ENCODE peak calls at places on chromosomes 13 and 19, in five cellular contexts. K, M, I, B and U are unnamed samples.

GRCh38 chr19:2653717-2654584 is 48.5 kb downstream of the GNG7 start:
- DNase-seq in I (no peak), B (no peak), M (no peak), K (peak), U (no peak)

GRCh38 chr13:105336706-105337582 is 1198.5 kb downstream of the EFNB2 start:
- DNase-seq in B (no peak), M (no peak), I (no peak), K (no peak), U (no peak)

GRCh38 chr13:100673831-100674362 is 698 bp downstream of the TMTC4 start:
- DNase-seq in M (peak), B (peak), K (peak), I (peak), U (peak)

GRCh38 chr19:12880551-12881171 is 588 bp downstream of the DNASE2 start:
- DNase-seq in M (no peak), B (no peak), K (peak), I (peak), U (no peak)

GRCh38 chr13:51534075-51534817 is 50.0 kb upstream of the WDFY2 start:
- DNase-seq in K (no peak), I (peak), M (no peak), B (peak), U (no peak)

GRCh38 chr13:112807653-112808376 is 118.0 kb downstream of the ATP11A start:
- DNase-seq in M (no peak), B (no peak), K (peak), I (no peak), U (peak)

GRCh38 chr13:33015275-33015674 is 948 bp upstream of the KL start:
- DNase-seq in I (no peak), B (no peak), K (no peak), M (no peak), U (no peak)

GRCh38 chr13:77554079-77554478 is 18.6 kb downstream of the SCEL start:
- DNase-seq in M (no peak), I (no peak), B (no peak), K (no peak), U (no peak)

GRCh38 chr13:36074659-36075058 is 56.5 kb downstream of the DCLK1 start:
- DNase-seq in M (no peak), B (no peak), K (no peak), I (no peak), U (no peak)

GRCh38 chr13:87129602-87130300 is 541.4 kb upstream of the SLITRK5 start:
- DNase-seq in I (no peak), K (no peak), M (no peak), B (no peak), U (no peak)

GRCh38 chr19:32626969-32627368 is 46.0 kb downstream of the PDCD5 start:
- DNase-seq in M (no peak), K (no peak), B (no peak), I (no peak), U (no peak)

GRCh38 chr13:39855236-39855635 is 199.8 kb downstream of the COG6 start:
- DNase-seq in K (no peak), I (no peak), B (no peak), M (no peak), U (no peak)

GRCh38 chr13:72689181-72689696 is 38.2 kb downstream of the MZT1 start:
- DNase-seq in K (no peak), I (no peak), B (no peak), M (no peak), U (no peak)

GRCh38 chr19:54203151-54203611 is 2.5 kb downstream of the RPS9 start:
- DNase-seq in I (peak), M (no peak), K (no peak), B (no peak), U (no peak)
- TF ChIP-seq POLR2A in I (no peak), M (peak), K (no peak), B (no peak), U (no peak)

GRCh38 chr13:44051923-44052322 is 172.2 kb downstream of the LACC1 start:
- DNase-seq in I (no peak), B (no peak), K (no peak), M (no peak), U (no peak)

GRCh38 chr13:44051405-44051804 is 171.7 kb downstream of the LACC1 start:
- DNase-seq in M (no peak), K (no peak), I (no peak), B (no peak), U (no peak)

GRCh38 chr13:44049546-44049945 is 169.8 kb downstream of the LACC1 start:
- DNase-seq in K (no peak), I (no peak), B (no peak), M (no peak), U (no peak)

GRCh38 chr13:44048326-44048725 is 168.6 kb downstream of the LACC1 start:
- DNase-seq in M (no peak), B (no peak), K (no peak), I (no peak), U (no peak)

DNA sequence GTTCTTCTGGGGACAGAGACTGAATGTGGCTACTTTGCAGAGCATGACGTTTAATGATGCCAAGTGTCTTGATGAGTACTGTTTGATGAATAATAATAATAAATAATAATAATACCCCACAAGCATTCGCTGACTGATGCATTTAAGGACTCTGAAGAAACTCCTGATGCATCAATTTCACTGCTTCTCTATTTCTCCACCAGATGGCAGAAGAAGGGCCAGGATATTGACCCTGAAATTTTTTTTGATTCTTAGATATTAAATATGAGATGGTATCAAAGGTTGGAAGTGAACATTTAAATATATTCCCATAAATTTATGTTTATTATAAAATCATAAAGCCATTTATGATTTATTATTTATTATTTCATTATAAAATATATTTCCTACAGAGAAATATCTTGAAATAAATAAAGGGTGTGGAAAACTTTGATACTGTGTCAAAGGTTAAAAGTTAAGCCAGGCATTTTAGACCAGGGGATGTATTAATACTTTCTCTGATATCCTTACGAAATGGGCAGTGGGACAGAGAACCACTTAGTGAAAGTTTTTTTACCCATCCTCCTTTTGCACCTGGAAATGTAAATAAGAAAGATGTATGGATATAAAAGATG is 170.9 kb downstream of the LACC1 start:
- DNase-seq in K (no peak), I (no peak), M (peak), B (no peak), U (no peak)
- TF ChIP-seq CTCF in K (peak), I (peak), M (no peak), B (peak), U (no peak)

GRCh38 chr19:15937771-15938170 is 3.4 kb upstream of the CYP4F11 start:
- DNase-seq in M (no peak), B (no peak), K (no peak), I (no peak), U (no peak)

GRCh38 chr19:15936950-15937349 is 2.6 kb upstream of the CYP4F11 start:
- DNase-seq in B (no peak), M (no peak), I (no peak), K (no peak), U (no peak)

GRCh38 chr19:15935167-15935702 is 906 bp upstream of the CYP4F11 start:
- DNase-seq in B (peak), K (no peak), I (no peak), M (no peak), U (no peak)

GRCh38 chr19:15936173-15936572 is 1.8 kb upstream of the CYP4F11 start:
- DNase-seq in M (no peak), B (no peak), I (no peak), K (no peak), U (no peak)

GRCh38 chr19:15934332-15935078 is at the start of gene CYP4F11:
- DNase-seq in I (peak), M (no peak), K (peak), B (peak), U (peak)
- TF ChIP-seq POLR2A in I (no peak), M (no peak), K (no peak), B (peak), U (no peak)

DNA sequence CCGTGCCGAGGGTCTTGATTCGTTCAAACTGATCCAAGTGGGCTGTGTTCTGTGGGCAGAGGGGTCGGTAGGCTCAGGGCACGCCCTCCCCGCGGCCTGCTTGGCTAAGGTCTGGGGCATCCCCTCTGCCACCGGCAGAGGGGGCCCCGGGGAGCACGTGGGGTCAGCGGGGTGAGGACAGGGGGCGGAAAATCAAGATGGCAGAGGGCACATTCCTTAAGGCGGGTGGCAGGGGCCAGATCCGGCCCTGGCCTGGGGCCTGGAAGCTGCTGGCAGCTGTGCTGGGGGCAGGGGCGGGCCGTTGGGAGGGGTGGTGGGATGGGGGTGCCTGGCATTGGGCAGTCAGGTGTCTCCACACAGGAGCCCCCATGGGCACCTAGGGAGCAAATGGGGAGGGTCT is 10.7 kb downstream of the PRKACA start:
- DNase-seq in I (no peak), B (no peak), M (no peak), K (no peak), U (no peak)
- TF ChIP-seq CTCF in I (no peak), B (no peak), M (no peak), K (no peak), U (no peak)

GRCh38 chr13:53028637-53029121 is at the start of gene OLFM4:
- DNase-seq in M (no peak), I (no peak), B (peak), K (peak), U (no peak)
- TF ChIP-seq POLR2A in M (no peak), I (no peak), B (no peak), K (no peak), U (no peak)

GRCh38 chr13:80498433-80498832 is 157.5 kb upstream of the SPRY2 start:
- DNase-seq in K (no peak), I (no peak), B (no peak), M (no peak), U (no peak)

GRCh38 chr13:80497978-80498377 is 157.1 kb upstream of the SPRY2 start:
- DNase-seq in M (no peak), I (no peak), K (no peak), B (no peak), U (no peak)

GRCh38 chr13:80499536-80500280 is 158.8 kb upstream of the SPRY2 start:
- DNase-seq in B (no peak), M (no peak), K (no peak), I (no peak), U (no peak)

GRCh38 chr13:80497439-80497838 is 156.5 kb upstream of the SPRY2 start:
- DNase-seq in M (no peak), B (no peak), K (no peak), I (no peak), U (no peak)

GRCh38 chr13:80497007-80497406 is 156.1 kb upstream of the SPRY2 start:
- DNase-seq in I (no peak), M (no peak), K (no peak), B (no peak), U (no peak)
- TF ChIP-seq CTCF in I (no peak), M (no peak), K (no peak), B (no peak), U (no peak)

GRCh38 chr19:35755160-35755549 is 1.7 kb downstream of the HSPB6 start:
- DNase-seq in K (no peak), M (no peak), I (no peak), B (no peak), U (no peak)

GRCh38 chr19:35757231-35757748 is 461 bp upstream of the HSPB6 start:
- DNase-seq in K (peak), M (peak), I (peak), B (peak), U (peak)

GRCh38 chr19:35757749-35758608 is at the start of gene PROSER3:
- DNase-seq in K (peak), B (peak), I (peak), M (peak), U (peak)

GRCh38 chr19:35755550-35756371 is 1.1 kb downstream of the HSPB6 start:
- DNase-seq in I (peak), K (peak), M (no peak), B (peak), U (peak)

DNA sequence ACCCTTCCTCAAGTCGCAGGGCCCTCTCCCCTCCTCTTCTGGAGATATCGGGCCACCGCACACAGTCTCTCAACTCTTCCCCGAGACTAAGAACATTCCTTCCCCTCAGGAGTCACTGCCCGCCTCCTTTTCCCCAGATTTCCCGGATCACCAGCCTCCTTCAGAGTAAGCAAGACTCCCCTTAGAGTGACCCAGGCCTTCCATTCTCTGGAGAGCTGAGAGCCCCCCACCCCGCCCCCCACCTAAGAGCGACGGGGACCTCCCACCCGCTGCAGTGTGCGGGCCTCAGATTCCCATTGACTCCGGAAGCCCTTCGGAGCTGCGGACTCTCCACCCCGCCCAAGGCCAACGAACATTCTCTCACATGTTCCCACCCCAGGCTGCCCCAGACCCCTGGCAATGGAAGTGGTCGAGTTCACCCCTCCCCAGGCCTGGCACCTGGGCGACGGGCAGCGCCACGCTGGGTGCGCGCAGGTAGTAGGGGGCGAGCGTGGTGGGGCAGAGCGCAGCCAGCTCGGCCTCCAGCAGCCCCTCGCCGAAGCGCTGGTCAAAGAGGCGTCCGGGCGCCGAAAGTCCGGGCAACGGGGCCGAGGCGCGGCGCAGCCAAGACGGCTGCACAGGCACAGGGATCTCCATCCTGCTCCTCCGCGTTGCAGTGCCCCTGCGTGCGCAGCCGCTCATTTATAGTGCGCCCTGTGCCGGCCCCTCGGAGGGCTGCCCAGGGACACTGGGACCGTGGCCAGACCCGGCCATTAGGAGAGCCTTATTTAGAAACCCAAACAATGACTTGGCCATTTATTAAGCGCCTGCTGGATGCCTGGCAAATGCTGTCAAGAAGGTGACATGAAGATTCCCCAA is at the start of gene HSPB6:
- DNase-seq in B (peak), M (no peak), I (peak), K (peak), U (peak)
- TF ChIP-seq POLR2A in B (peak), M (no peak), I (no peak), K (no peak), U (no peak)

GRCh38 chr19:7995756-7996155 is 9.7 kb downstream of the ELAVL1 start:
- DNase-seq in K (no peak), I (no peak), M (no peak), B (no peak), U (no peak)
- TF ChIP-seq CTCF in K (no peak), I (no peak), M (no peak), B (no peak), U (no peak)

DNA sequence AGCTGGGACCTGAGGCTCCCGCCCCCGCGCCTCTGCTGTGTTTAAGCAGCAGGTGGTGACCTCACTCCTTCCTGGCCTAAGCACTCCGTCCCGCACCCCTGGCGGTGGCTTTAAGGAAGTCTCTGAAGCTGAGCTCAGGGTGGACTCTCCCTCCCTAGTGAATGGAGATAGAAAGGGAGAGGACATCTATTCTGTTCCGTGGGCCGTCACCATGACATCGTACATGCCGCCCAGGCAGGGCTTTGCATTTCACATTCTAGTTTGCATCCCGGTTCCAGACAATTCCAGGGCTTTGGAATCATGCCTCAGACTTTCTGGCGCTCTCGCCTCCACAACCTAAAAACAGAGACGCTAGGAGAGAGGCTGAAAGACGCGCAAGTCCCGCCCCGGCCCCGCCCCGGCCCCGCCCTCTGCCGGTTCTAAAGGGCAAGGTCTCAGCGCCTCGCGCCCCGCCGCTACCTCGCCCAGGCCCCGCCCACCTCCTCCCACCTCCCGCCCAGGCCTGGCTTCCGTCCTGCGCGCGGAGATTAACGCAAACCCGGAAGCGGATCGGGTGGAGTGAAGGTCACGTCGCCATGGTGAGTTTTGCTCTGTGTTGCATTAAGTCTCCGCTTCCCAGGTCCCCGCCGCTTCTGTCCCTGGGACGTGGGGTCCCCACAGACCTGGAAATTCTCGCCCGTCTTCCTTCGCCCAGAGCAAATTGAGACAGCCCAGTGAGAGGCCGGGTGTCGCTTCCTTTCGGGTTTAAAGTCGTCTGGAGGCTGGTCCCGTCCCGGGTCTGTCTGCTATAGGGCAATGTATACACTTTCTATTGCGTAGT is at the start of gene ZNF808:
- DNase-seq in K (peak), M (peak), I (peak), B (peak), U (peak)
- TF ChIP-seq POLR2A in K (no peak), M (peak), I (no peak), B (peak), U (no peak)

GRCh38 chr19:45643024-45643926 is 4.1 kb upstream of the EML2 start:
- DNase-seq in B (peak), K (peak), M (peak), I (peak), U (peak)
- TF ChIP-seq CTCF in B (peak), K (peak), M (peak), I (peak), U (no peak)